ENCODE peak calls at places on chromosomes 6 and 20, in six cellular contexts. R is stimulated activated CD8-positive, alpha-beta memory T cell treated with anti-CD3 and anti-CD28 coated beads, Interleukin-15, amount 100 ng/mL, for 24 hours; N is HS-27A; L is upper lobe of right lung; J is AG20443; C is mammary epithelial cell. B is an unnamed sample.

GRCh38 chr6:104601756-104602155 is 258.0 kb downstream of the HACE1 start:
- DNase-seq in R (no peak), N (no peak), L (no peak), J (no peak), C (no peak), B (no peak)

GRCh38 chr6:73796881-73797280 is 100.9 kb downstream of the CD109 start:
- DNase-seq in R (no peak), N (no peak), L (no peak), J (no peak), C (no peak), B (no peak)

GRCh38 chr6:3798211-3798909 is 46.8 kb upstream of the PXDC1 start:
- DNase-seq in R (no peak), N (peak; percentile 17), L (no peak), J (no peak), C (no peak), B (peak; percentile 75)

GRCh38 chr6:3314621-3315020 is 55.9 kb downstream of the PSMG4 start:
- DNase-seq in R (no peak), N (no peak), L (no peak), J (no peak), C (no peak), B (no peak)

GRCh38 chr6:51790946-51791345 is 296.5 kb downstream of the PKHD1 start:
- DNase-seq in R (no peak), N (no peak), L (no peak), J (no peak), C (no peak), B (no peak)

GRCh38 chr6:24448396-24448795 is 41.0 kb downstream of the GPLD1 start:
- DNase-seq in R (no peak), N (no peak), L (no peak), J (no peak), C (no peak), B (no peak)

GRCh38 chr20:16171180-16171579 is 402.1 kb downstream of the KIF16B start:
- DNase-seq in R (no peak), N (no peak), L (no peak), J (no peak), C (no peak), B (no peak)

GRCh38 chr6:90093558-90094073 is 199.3 kb downstream of the GJA10 start:
- DNase-seq in R (no peak), N (no peak), L (no peak), J (no peak), C (no peak), B (no peak)

GRCh38 chr6:107600111-107600510 is 110.2 kb downstream of the SOBP start:
- DNase-seq in R (no peak), N (no peak), L (no peak), J (no peak), C (no peak), B (no peak)

GRCh38 chr20:23652371-23652770 is 14.6 kb upstream of the CST3 start:
- DNase-seq in R (no peak), N (no peak), L (no peak), J (peak; percentile 8), C (peak; percentile 63), B (no peak)

GRCh38 chr6:79117752-79118151 is 39.7 kb upstream of the PHIP start:
- DNase-seq in R (no peak), N (no peak), L (no peak), J (no peak), C (peak; percentile 41), B (no peak)

GRCh38 chr6:41039060-41039998 is at the start of gene UNC5CL:
- DNase-seq in R (no peak), N (no peak), L (peak; percentile 84), J (peak; percentile 66), C (peak; percentile 57), B (peak; percentile 11)

GRCh38 chr6:43172127-43173007 is 1.3 kb downstream of the SRF start:
- DNase-seq in R (peak; percentile 13), N (no peak), L (peak; percentile 81), J (peak; percentile 25), C (peak; percentile 47), B (peak; percentile 31)

GRCh38 chr6:89826029-89826528 is 3.6 kb upstream of the CASP8AP2 start:
- DNase-seq in R (no peak), N (no peak), L (no peak), J (no peak), C (no peak), B (peak; percentile 52)

GRCh38 chr6:1910621-1911407 is 301.1 kb downstream of the FOXC1 start:
- DNase-seq in R (no peak), N (no peak), L (no peak), J (no peak), C (no peak), B (no peak)

GRCh38 chr20:62156592-62157386 is 13.2 kb downstream of the SS18L1 start:
- DNase-seq in R (peak; percentile 52), N (no peak), L (peak; percentile 80), J (peak; percentile 88), C (no peak), B (peak; percentile 61)

GRCh38 chr20:62590301-62591121 is 51.8 kb upstream of the SLCO4A1 start:
- DNase-seq in R (no peak), N (peak; percentile 49), L (no peak), J (peak; percentile 95), C (peak; percentile 75), B (peak; percentile 99)

GRCh38 chr6:158406736-158407135 is 94.5 kb downstream of the TULP4 start:
- DNase-seq in R (no peak), N (no peak), L (no peak), J (no peak), C (no peak), B (no peak)

GRCh38 chr6:155224618-155225017 is 39.2 kb upstream of the CLDN20 start:
- DNase-seq in R (no peak), N (no peak), L (no peak), J (peak; percentile 25), C (peak; percentile 43), B (no peak)

GRCh38 chr6:75115501-75115900 is 90.4 kb downstream of the COL12A1 start:
- DNase-seq in R (no peak), N (no peak), L (no peak), J (no peak), C (no peak), B (no peak)

GRCh38 chr6:31729515-31729978 is 448 bp upstream of the DDAH2 start:
- DNase-seq in R (peak; percentile 56), N (peak; percentile 88), L (peak; percentile 95), J (peak; percentile 95), C (peak; percentile 80), B (peak; percentile 73)

GRCh38 chr6:95576621-95577316 is 566 bp upstream of the MANEA start:
- DNase-seq in R (no peak), N (no peak), L (no peak), J (no peak), C (peak; percentile 22), B (no peak)

GRCh38 chr6:167933290-167933689 is 64.2 kb upstream of the KIF25 start:
- DNase-seq in R (no peak), N (no peak), L (no peak), J (no peak), C (no peak), B (no peak)

GRCh38 chr6:145669627-145670034 is 65.7 kb downstream of the EPM2A start:
- DNase-seq in R (no peak), N (peak; percentile 67), L (no peak), J (peak; percentile 50), C (peak; percentile 19), B (peak; percentile 13)

GRCh38 chr6:71190809-71191208 is 97.8 kb upstream of the OGFRL1 start:
- DNase-seq in R (no peak), N (no peak), L (no peak), J (peak; percentile 11), C (peak; percentile 5), B (no peak)

GRCh38 chr6:106599440-106599839 is 29.9 kb downstream of the RTN4IP1 start:
- DNase-seq in R (no peak), N (no peak), L (no peak), J (no peak), C (no peak), B (no peak)

GRCh38 chr6:105759946-105760345 is 326.2 kb upstream of the PRDM1 start:
- DNase-seq in R (no peak), N (no peak), L (no peak), J (peak; percentile 49), C (peak; percentile 77), B (peak; percentile 61)

GRCh38 chr20:10090588-10091166 is 55.9 kb downstream of the ANKEF1 start:
- DNase-seq in R (no peak), N (no peak), L (peak; percentile 65), J (peak; percentile 69), C (peak; percentile 58), B (peak; percentile 18)